ENCODE peak calls at places on chromosome 7, in four cellular contexts. C is GM23338, W is fibroblast of lung, U is H9. A is an unnamed sample.

GRCh38 chr7:81810448-81811155 is 40.8 kb upstream of the HGF start:
- DNase-seq in C (no peak), W (no peak), U (no peak), A (no peak)

GRCh38 chr7:101899616-101900015 is 82.2 kb downstream of the CUX1 start:
- DNase-seq in C (no peak), W (no peak), U (no peak), A (no peak)

GRCh38 chr7:1361016-1361755 is 98.1 kb downstream of the MICALL2 start:
- DNase-seq in C (no peak), W (no peak), U (no peak), A (no peak)

GRCh38 chr7:127782550-127783266 is 130.7 kb downstream of the SND1 start:
- DNase-seq in C (no peak), W (peak), U (no peak), A (no peak)

GRCh38 chr7:24216576-24217116 is 67.3 kb upstream of the NPY start:
- DNase-seq in C (no peak), W (peak), U (no peak), A (no peak)

GRCh38 chr7:16114633-16115032 is 306.7 kb downstream of the CRPPA start:
- DNase-seq in C (peak), W (peak), U (no peak), A (no peak)

GRCh38 chr7:92645531-92646061 is 55.4 kb upstream of the FAM133B start:
- DNase-seq in C (no peak), W (no peak), U (no peak), A (peak)

GRCh38 chr7:93147358-93147757 is 827 bp downstream of the SAMD9L start:
- DNase-seq in C (no peak), W (peak), U (no peak), A (peak)

GRCh38 chr7:1134951-1135350 is 25.0 kb downstream of the ZFAND2A start:
- DNase-seq in C (no peak), W (no peak), U (no peak), A (no peak)

GRCh38 chr7:159107052-159107892 is 37.4 kb downstream of the VIPR2 start:
- DNase-seq in C (no peak), W (no peak), U (no peak), A (no peak)

GRCh38 chr7:80393786-80394185 is 118.1 kb downstream of the GNAT3 start:
- DNase-seq in C (no peak), W (no peak), U (no peak), A (no peak)

GRCh38 chr7:30171753-30172447 is 37.1 kb downstream of the MTURN start:
- DNase-seq in C (no peak), W (no peak), U (no peak), A (peak)

GRCh38 chr7:150993511-150993910 is 2.7 kb downstream of the NOS3 start:
- DNase-seq in C (peak), W (no peak), U (peak), A (no peak)

GRCh38 chr7:105853931-105854419 is 22.4 kb downstream of the ATXN7L1 start:
- DNase-seq in C (peak), W (peak), U (no peak), A (no peak)

GRCh38 chr7:20839987-20840386 is 53.3 kb upstream of the SP8 start:
- DNase-seq in C (no peak), W (no peak), U (no peak), A (no peak)

GRCh38 chr7:80902716-80903308 is 16.0 kb downstream of the SEMA3C start:
- DNase-seq in C (no peak), W (no peak), U (no peak), A (no peak)

GRCh38 chr7:128075536-128076095 is 44.4 kb upstream of the LRRC4 start:
- DNase-seq in C (peak), W (no peak), U (no peak), A (no peak)

GRCh38 chr7:24847754-24848153 is 90.5 kb upstream of the GSDME start:
- DNase-seq in C (no peak), W (no peak), U (no peak), A (no peak)

GRCh38 chr7:81268551-81268950 is 349.7 kb upstream of the SEMA3C start:
- DNase-seq in C (no peak), W (peak), U (no peak), A (no peak)

GRCh38 chr7:89605362-89605761 is 548.9 kb upstream of the STEAP1 start:
- DNase-seq in C (no peak), W (no peak), U (peak), A (no peak)

GRCh38 chr7:100481466-100481865 is 2.3 kb upstream of the NYAP1 start:
- DNase-seq in C (no peak), W (no peak), U (no peak), A (no peak)

GRCh38 chr7:155107126-155107525 is 37.0 kb downstream of the HTR5A start:
- DNase-seq in C (no peak), W (no peak), U (no peak), A (no peak)

GRCh38 chr7:130901209-130901783 is 167.3 kb upstream of the KLF14 start:
- DNase-seq in C (no peak), W (peak), U (no peak), A (no peak)

GRCh38 chr7:23474098-23474828 is 4.0 kb upstream of the IGF2BP3 start:
- DNase-seq in C (peak), W (peak), U (peak), A (peak)

GRCh38 chr7:122528879-122529481 is 169.9 kb downstream of the RNF133 start:
- DNase-seq in C (peak), W (peak), U (no peak), A (no peak)

GRCh38 chr7:64793106-64793755 is 997 bp upstream of the ZNF138 start:
- DNase-seq in C (no peak), W (no peak), U (no peak), A (no peak)

GRCh38 chr7:107939472-107940145 is 48.6 kb downstream of the DLD start:
- DNase-seq in C (no peak), W (peak), U (no peak), A (no peak)

GRCh38 chr7:101210143-101210542 is 7.2 kb downstream of the PLOD3 start:
- DNase-seq in C (no peak), W (no peak), U (no peak), A (no peak)

GRCh38 chr7:14988941-14989340 is 86.4 kb upstream of the DGKB start:
- DNase-seq in C (no peak), W (no peak), U (no peak), A (no peak)

GRCh38 chr7:129308047-129308446 is 83.2 kb downstream of the AHCYL2 start:
- DNase-seq in C (no peak), W (peak), U (no peak), A (peak)

GRCh38 chr7:42914009-42914725 is 2.3 kb upstream of the C7orf25 start:
- DNase-seq in C (no peak), W (peak), U (no peak), A (no peak)

GRCh38 chr7:34190299-34190698 is 285.0 kb downstream of the BMPER start:
- DNase-seq in C (no peak), W (no peak), U (no peak), A (no peak)

GRCh38 chr7:42264702-42265101 is 27.7 kb upstream of the GLI3 start:
- DNase-seq in C (no peak), W (no peak), U (no peak), A (no peak)

GRCh38 chr7:50542132-50542531 is 23.1 kb downstream of the DDC start:
- DNase-seq in C (no peak), W (no peak), U (no peak), A (no peak)

GRCh38 chr7:17302575-17303142 is 4.2 kb downstream of the AHR start:
- DNase-seq in C (peak), W (peak), U (no peak), A (no peak)

GRCh38 chr7:375491-375821 is 85.5 kb downstream of the FOXL3 start:
- DNase-seq in C (no peak), W (no peak), U (peak), A (no peak)

GRCh38 chr7:101216001-101216859 is 1.2 kb downstream of the PLOD3 start:
- DNase-seq in C (no peak), W (no peak), U (no peak), A (peak)

GRCh38 chr7:30562909-30563308 is 31.8 kb upstream of the GARS1 start:
- DNase-seq in C (no peak), W (no peak), U (no peak), A (no peak)

GRCh38 chr7:135233570-135233969 is at the start of gene STRA8:
- DNase-seq in C (no peak), W (no peak), U (no peak), A (no peak)

GRCh38 chr7:72127136-72127535 is 285.0 kb downstream of the CALN1 start:
- DNase-seq in C (no peak), W (no peak), U (no peak), A (no peak)

GRCh38 chr7:49479936-49480544 is 293.4 kb upstream of the VWC2 start:
- DNase-seq in C (no peak), W (no peak), U (no peak), A (no peak)
- TF ChIP-seq CTCF in C (no peak), W (no peak), U (no peak), A (no peak)

GRCh38 chr7:95511716-95512260 is 26.0 kb downstream of the ASB4 start:
- DNase-seq in C (peak), W (peak), U (peak), A (peak)

GRCh38 chr7:95508780-95509179 is 23.0 kb downstream of the ASB4 start:
- DNase-seq in C (no peak), W (no peak), U (no peak), A (no peak)

DNA sequence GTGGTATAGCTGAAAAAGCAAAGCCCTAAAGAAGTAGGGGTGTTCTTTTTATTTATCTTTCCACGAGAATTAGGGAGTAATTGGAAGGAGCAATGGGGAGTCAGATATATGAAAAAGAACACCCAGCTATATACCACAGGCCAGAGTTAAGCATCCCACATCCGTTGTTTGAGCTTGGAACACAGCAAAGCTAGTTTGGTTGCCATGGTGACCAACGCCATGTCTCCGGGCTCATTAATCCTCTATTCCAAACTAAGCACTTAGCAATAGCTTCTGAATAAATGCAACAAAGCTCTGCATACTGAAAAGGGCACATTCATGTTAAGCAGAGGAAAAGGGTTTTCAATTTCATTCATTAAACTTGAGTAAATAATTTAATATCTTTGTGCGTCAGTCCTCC is 23.5 kb downstream of the ASB4 start:
- DNase-seq in C (peak), W (peak), U (peak), A (no peak)
- H3K4me2 ChIP-seq in C (no peak), W (no peak), U (no peak), A (no peak)

DNA sequence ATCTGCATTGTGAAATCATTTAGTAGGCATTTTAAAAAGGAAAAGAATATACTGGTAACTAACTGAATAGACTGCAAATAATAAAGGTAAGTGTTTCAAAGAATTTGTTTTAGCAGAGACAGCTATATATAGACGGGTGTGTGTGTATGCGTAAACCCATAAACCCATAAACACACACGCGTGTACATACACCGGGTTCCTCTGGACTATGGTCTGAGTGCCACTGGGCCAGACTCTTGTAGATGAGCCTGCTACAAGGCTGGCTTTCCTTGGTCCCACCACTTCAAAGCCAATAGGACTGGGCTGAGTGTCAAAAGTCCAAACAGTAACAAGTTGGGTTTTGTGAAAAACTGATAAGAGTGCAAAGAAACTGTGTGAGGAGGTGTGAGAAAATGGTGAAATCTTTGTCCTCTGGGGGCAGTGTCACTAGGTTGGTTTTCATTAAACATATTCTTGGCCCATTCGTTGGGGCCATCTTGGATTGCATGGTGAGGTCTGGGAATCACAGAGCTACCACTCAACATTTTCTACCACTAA is 39.8 kb downstream of the GNA12 start:
- DNase-seq in C (no peak), W (no peak), U (no peak), A (no peak)
- TF ChIP-seq CTCF in C (peak), W (no peak), U (peak), A (no peak)

DNA sequence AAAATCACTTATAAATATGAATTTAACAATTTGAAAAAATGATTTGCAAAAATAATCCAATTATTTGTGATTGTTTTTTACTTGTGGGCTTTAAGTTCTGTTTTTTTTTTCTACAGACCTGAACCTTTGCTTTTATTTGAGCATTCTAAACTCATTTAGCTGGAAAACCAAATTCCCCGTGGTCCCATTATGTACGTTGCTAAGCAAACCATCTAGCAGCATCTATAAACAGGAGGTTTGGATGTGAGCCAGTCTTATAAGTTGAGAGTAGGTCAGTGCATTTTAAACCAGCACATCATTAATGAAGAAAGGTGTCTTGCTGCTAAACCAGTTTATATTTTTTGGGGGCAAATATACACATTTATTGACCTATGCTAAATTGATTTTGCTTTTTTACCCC is 77.3 kb downstream of the LRRN3 start:
- DNase-seq in C (no peak), W (peak), U (no peak), A (no peak)
- H3K4me2 ChIP-seq in C (no peak), W (no peak), U (no peak), A (no peak)

A was measured in PC-9.